ENCODE peak calls at places on chromosomes 11 and 22, in eight cellular contexts. O is colonic mucosa; Y is CD4-positive, CD25-positive, alpha-beta regulatory T cell; V is tibial artery; Q is IMR-90; L is psoas muscle; B is spleen; K is uterus. X is an unnamed sample. For H3K9me3 and H3K4me1, the result is how much of the 10 kb centered on the place peaks cover.

GRCh38 chr11:10770626-10771254 is 19.7 kb downstream of the CTR9 start:
- DNase-seq in V (peak), K (peak), L (peak), Q (peak), B (no peak), Y (peak), O (peak), X (no peak)

GRCh38 chr22:33022231-33022630 is 36.0 kb downstream of the SYN3 start:
- DNase-seq in Q (no peak), Y (no peak), B (no peak), O (no peak), V (no peak), K (no peak), L (no peak), X (no peak)

GRCh38 chr11:68038718-68039525 is at the start of gene TCIRG1:
- DNase-seq in V (peak), K (peak), B (peak), O (peak), Y (peak), L (peak), Q (peak), X (peak)

GRCh38 chr11:17684550-17684949 is 34.8 kb upstream of the MYOD1 start:
- DNase-seq in Y (no peak), B (no peak), Q (no peak), K (no peak), L (no peak), V (no peak), O (no peak), X (no peak)

GRCh38 chr11:68617925-68618809 is 66.2 kb upstream of the GAL start:
- DNase-seq in B (no peak), Y (no peak), K (no peak), O (no peak), V (no peak), L (no peak), Q (no peak), X (no peak)

GRCh38 chr11:123585721-123586120 is 68.7 kb downstream of the SCN3B start:
- DNase-seq in B (no peak), V (no peak), Y (no peak), L (no peak), O (no peak), K (no peak), Q (no peak), X (no peak)

GRCh38 chr11:47488674-47489394 is 39.9 kb upstream of the RAPSN start:
- DNase-seq in Y (no peak), B (no peak), Q (no peak), V (no peak), L (no peak), K (no peak), O (peak), X (no peak)

GRCh38 chr11:45407226-45407625 is 121.1 kb upstream of the SYT13 start:
- DNase-seq in Y (no peak), O (no peak), V (no peak), Q (no peak), B (no peak), K (no peak), L (no peak), X (no peak)

GRCh38 chr11:109423860-109424190 is 1.8 kb downstream of the C11orf87 start:
- DNase-seq in Y (no peak), K (no peak), Q (no peak), O (no peak), L (no peak), V (no peak), B (no peak), X (no peak)

GRCh38 chr11:13141731-13142724 is 132.9 kb downstream of the RASSF10 start:
- DNase-seq in Q (no peak), V (no peak), B (no peak), K (no peak), Y (no peak), O (peak), L (no peak), X (no peak)

DNA sequence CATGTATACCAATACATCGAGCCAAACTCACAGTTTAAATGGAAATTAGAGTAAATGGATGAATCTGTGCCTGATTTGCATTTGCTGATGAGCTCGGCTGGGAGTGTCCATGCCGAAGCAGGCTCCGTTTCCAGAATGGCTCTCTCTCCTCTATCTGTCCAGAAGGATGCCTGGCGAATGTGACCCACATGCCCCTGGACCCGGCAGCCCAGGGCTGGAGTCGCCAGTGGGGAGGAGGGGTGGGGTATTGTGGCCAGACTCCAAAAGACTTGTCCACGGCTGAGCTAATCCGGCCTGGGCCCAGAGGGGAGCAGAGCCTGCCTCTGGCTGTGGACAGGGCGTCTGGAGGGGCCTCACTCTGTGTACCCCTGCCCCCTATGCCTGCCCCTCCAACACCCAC is 317.3 kb downstream of the CTTN start:
- DNase-seq in L (no peak), Q (no peak), O (no peak), B (no peak), Y (no peak), V (no peak), K (no peak), X (no peak)
- H3K9me3 ChIP-seq in L (under half), Q (under half), O (under half), B (under half), Y (under half), V (under half), K (under half), X (under half)

GRCh38 chr11:132973686-132974085 is 558.6 kb downstream of the OPCML start:
- DNase-seq in Y (no peak), Q (no peak), O (no peak), K (no peak), B (no peak), V (no peak), L (no peak), X (no peak)

GRCh38 chr11:132972565-132972964 is 559.7 kb downstream of the OPCML start:
- DNase-seq in B (no peak), O (no peak), Y (no peak), L (no peak), K (no peak), V (no peak), Q (no peak), X (no peak)

DNA sequence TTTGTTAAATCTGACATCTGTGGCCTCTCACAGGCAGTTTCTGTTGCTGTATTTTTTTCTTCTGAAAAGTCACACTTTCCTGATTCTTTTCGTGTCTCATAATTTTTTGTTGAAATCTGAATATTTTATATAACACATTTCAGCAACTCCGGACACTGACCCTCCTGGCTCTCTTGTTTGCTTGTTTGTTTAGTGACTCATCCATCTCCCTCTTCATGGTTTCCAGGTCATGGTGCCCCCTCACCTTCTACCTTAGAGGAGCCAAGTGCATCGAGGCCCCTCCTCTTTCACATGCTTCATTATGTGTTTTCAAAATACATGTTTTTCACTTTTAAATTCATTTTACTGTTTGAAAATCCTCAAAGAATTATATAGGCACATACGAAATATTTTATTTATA is 562.4 kb downstream of the OPCML start:
- DNase-seq in Q (no peak), K (no peak), L (no peak), Y (no peak), B (no peak), V (no peak), O (no peak), X (no peak)
- H3K4me1 ChIP-seq in Q (under half), K (under half), L (under half), Y (under half), B (under half), V (under half), O (under half), X (under half)

GRCh38 chr11:133661867-133662266 is 129.6 kb upstream of the OPCML start:
- DNase-seq in L (no peak), Q (no peak), Y (no peak), V (no peak), B (no peak), O (no peak), K (no peak), X (no peak)
- H3K9me3 ChIP-seq in L (under half), Q (under half), Y (under half), V (under half), B (under half), O (under half), K (under half), X (under half)

GRCh38 chr22:39294571-39295468 is 24.6 kb downstream of the RPL3 start:
- DNase-seq in Y (no peak), Q (no peak), L (no peak), V (no peak), B (no peak), O (no peak), K (no peak), X (no peak)
- H3K4me1 ChIP-seq in Y (under half), Q (under half), L (under half), V (half or more), B (half or more), O (under half), K (under half), X (under half)

GRCh38 chr22:47393191-47393590 is 630.7 kb downstream of the TBC1D22A start:
- DNase-seq in O (no peak), V (peak), Y (no peak), B (peak), Q (no peak), K (no peak), L (no peak), X (no peak)
- H3K9me3 ChIP-seq in O (under half), V (under half), Y (under half), B (under half), Q (under half), K (under half), L (under half), X (under half)

GRCh38 chr22:40177738-40178416 is at the start of gene TNRC6B:
- DNase-seq in L (peak), O (peak), Q (peak), B (peak), Y (peak), V (peak), K (peak), X (peak)

GRCh38 chr22:40176921-40177737 is 596 bp upstream of the TNRC6B start:
- DNase-seq in K (peak), Q (peak), O (peak), L (no peak), B (peak), V (peak), Y (peak), X (no peak)

GRCh38 chr22:40180403-40180802 is 2.7 kb downstream of the TNRC6B start:
- DNase-seq in Q (no peak), V (no peak), Y (no peak), K (no peak), B (no peak), O (no peak), L (no peak), X (no peak)

GRCh38 chr22:40179535-40179934 is 1.8 kb downstream of the TNRC6B start:
- DNase-seq in O (no peak), V (no peak), B (no peak), L (no peak), Y (no peak), Q (no peak), K (no peak), X (no peak)

GRCh38 chr22:40178417-40179409 is 988 bp downstream of the TNRC6B start:
- DNase-seq in B (peak), K (no peak), O (peak), Y (peak), Q (peak), L (no peak), V (peak), X (no peak)
- H3K4me1 ChIP-seq in B (half or more), K (under half), O (under half), Y (half or more), Q (under half), L (half or more), V (half or more), X (under half)

DNA sequence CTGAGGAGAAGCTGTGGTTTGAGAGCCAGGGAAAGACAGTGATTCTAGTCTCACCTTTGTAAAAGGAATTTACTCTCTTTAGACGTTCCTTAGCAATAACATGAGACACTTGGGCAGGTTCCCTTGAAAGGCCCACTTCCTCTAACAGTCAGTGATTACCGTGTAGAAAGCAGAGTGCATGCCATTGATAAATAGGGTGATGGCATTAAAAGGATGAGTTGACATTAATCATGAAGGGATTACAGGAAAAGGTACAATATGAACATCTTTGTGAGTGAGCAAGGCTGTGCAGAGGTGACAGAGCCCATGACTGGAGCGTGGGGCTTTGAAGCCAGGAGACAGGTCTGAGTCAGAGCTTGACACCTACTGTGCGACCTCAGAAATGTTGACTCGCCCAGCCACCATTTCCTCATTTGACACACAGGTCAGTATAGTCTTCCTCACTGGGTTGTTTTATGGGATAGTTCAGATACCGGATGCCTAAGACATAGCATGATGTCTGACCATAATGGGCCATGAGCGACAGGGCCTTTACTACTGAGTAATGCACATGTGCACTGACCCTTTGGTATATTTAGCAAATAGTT is 341.7 kb upstream of the MTNR1B start:
- DNase-seq in Y (no peak), K (no peak), L (no peak), O (no peak), V (no peak), B (no peak), Q (peak), X (no peak)
- H3K9me3 ChIP-seq in Y (under half), K (under half), L (under half), O (under half), V (under half), B (under half), Q (under half), X (under half)

DNA sequence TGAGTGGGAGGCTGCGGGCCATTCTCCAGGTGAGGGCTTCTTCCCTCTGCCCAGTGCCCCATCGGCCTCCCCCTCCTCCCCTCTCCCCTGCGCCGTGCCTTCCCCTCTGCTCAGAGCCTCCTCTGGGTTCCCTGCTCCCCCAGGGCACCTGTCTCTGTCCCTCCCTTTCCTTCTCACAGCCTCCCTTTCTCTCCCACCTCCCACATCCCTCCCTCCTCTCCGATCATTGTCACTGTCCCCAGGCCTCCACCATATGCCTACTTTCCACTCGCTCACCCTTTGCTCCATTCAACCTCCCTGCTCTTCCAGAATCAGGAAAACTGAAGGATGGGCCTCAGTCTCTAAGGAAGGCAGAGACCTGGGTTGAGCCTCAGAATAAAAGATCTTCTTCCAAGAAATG is 9.9 kb upstream of the APOBEC3H start:
- DNase-seq in B (peak), Y (no peak), V (no peak), L (peak), Q (no peak), K (no peak), O (no peak), X (no peak)
- H3K4me1 ChIP-seq in B (under half), Y (under half), V (under half), L (under half), Q (under half), K (under half), O (under half), X (under half)

DNA sequence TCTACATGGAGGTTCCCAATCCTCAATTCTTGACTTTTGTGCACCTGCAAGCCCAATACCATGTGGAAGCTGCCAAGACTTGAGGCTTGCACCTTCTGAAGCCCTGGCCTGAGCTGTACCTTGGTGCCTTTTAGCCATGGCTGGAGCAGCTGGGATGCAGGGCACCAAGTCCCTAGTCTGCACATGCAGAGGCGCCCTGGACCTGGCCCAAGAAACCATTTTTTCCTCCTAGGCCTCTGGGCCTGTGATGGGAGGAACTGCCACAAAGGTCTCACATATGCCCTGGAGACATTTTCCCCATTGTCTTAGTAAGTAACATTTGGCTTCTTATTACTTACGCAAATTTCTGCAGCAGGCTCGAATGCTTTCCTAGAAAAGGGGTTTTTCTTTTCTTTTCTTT is 431.9 kb upstream of the ANO5 start:
- DNase-seq in B (no peak), L (no peak), Q (no peak), O (no peak), K (no peak), Y (no peak), V (no peak), X (no peak)
- H3K9me3 ChIP-seq in B (under half), L (under half), Q (under half), O (under half), K (under half), Y (under half), V (under half), X (under half)

DNA sequence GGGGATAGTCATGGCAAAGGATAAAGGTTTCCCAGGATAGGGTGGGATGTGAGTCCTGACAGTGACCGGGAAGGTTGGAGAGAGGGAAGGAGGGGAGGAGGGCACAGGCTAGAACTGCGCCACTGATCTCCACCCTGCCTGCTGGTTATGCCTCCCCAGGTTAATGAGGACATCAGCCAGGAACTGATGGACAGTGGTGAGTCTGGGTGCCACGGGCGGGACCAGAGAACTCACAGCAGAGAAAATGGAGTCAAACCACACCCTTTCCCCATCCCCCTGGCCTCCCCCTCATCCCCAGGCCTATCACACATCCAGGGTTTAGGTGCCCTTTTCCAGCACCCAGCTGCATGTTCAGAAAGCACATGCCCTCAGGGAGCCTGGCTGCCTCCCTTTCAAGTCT is 10.2 kb downstream of the ANKK1 start:
- DNase-seq in K (no peak), Q (no peak), L (no peak), O (no peak), Y (no peak), B (no peak), V (no peak), X (no peak)
- H3K4me1 ChIP-seq in K (under half), Q (under half), L (under half), O (under half), Y (under half), B (under half), V (under half), X (under half)